ENCODE peak calls at places on chromosomes 12 and 14, in five cellular contexts. M, O, S, H and P are unnamed samples.

GRCh38 chr14:91395998-91396660 is 21.5 kb downstream of the CCDC88C start:
- DNase-seq in M (no peak), O (no peak), S (no peak), H (no peak), P (no peak)

GRCh38 chr12:38163442-38163801 is 153.2 kb upstream of the ALG10B start:
- DNase-seq in M (no peak), O (no peak), S (no peak), H (no peak), P (no peak)

GRCh38 chr12:75491169-75491568 is 10.6 kb downstream of the GLIPR1 start:
- DNase-seq in M (no peak), O (no peak), S (no peak), H (no peak), P (no peak)

GRCh38 chr12:4039927-4040326 is 166.7 kb upstream of the PARP11 start:
- DNase-seq in M (no peak), O (no peak), S (no peak), H (no peak), P (no peak)

GRCh38 chr12:110108309-110109036 is 15.7 kb upstream of the IFT81 start:
- DNase-seq in M (no peak), O (no peak), S (no peak), H (no peak), P (no peak)

GRCh38 chr12:132834181-132834711 is 5.6 kb upstream of the GOLGA3 start:
- DNase-seq in M (no peak), O (no peak), S (no peak), H (no peak), P (no peak)

GRCh38 chr12:80551897-80552296 is 107.9 kb downstream of the PTPRQ start:
- DNase-seq in M (no peak), O (no peak), S (no peak), H (peak; percentile 9), P (no peak)

GRCh38 chr12:93741741-93742085 is 64.5 kb downstream of the CRADD start:
- DNase-seq in M (no peak), O (no peak), S (no peak), H (no peak), P (no peak)

GRCh38 chr14:89187501-89187900 is 229.5 kb downstream of the FOXN3 start:
- DNase-seq in M (no peak), O (no peak), S (no peak), H (no peak), P (no peak)

GRCh38 chr12:39464976-39465375 is 22.1 kb upstream of the KIF21A start:
- DNase-seq in M (no peak), O (no peak), S (no peak), H (no peak), P (no peak)